ENCODE peak calls at places on chromosome 4, in nine cellular contexts. X is EH; W is tibial nerve; K is T follicular helper cell; R is HS-27A; V is iPS DF 19.7; G is activated T-cell treated with anti-CD3 and anti-CD28 coated beads for 1 hour; J is hepatocyte; D is activated CD8-positive, alpha-beta memory T cell treated with anti-CD3 and anti-CD28 coated beads for 48 hours. Z is an unnamed sample.

GRCh38 chr4:38943355-38943754 is 75.7 kb downstream of the FAM114A1 start:
- DNase-seq in X (no peak), W (no peak), K (no peak), R (no peak), V (no peak), G (no peak), J (peak), D (no peak), Z (no peak)

GRCh38 chr4:185997287-185997686 is 71.7 kb upstream of the TLR3 start:
- DNase-seq in X (no peak), W (no peak), K (no peak), R (no peak), V (no peak), G (no peak), J (no peak), D (no peak), Z (no peak)

GRCh38 chr4:119626420-119626819 is 2.2 kb downstream of the PDE5A start:
- DNase-seq in X (peak), W (no peak), K (no peak), R (no peak), V (no peak), G (no peak), J (no peak), D (no peak), Z (no peak)

GRCh38 chr4:38891051-38891738 is 23.6 kb downstream of the FAM114A1 start:
- DNase-seq in X (no peak), W (no peak), K (no peak), R (no peak), V (no peak), G (no peak), J (no peak), D (no peak), Z (no peak)

GRCh38 chr4:44722001-44722400 is 4.4 kb downstream of the GNPDA2 start:
- DNase-seq in X (no peak), W (no peak), K (no peak), R (no peak), V (no peak), G (no peak), J (no peak), D (no peak), Z (no peak)

GRCh38 chr4:27357283-27357682 is 496.6 kb downstream of the STIM2 start:
- DNase-seq in X (peak), W (no peak), K (no peak), R (no peak), V (no peak), G (no peak), J (peak), D (no peak), Z (no peak)

GRCh38 chr4:152605641-152606304 is 69.9 kb upstream of the FBXW7 start:
- DNase-seq in X (peak), W (no peak), K (no peak), R (no peak), V (no peak), G (no peak), J (peak), D (no peak), Z (no peak)

GRCh38 chr4:86872135-86872534 is 20.1 kb downstream of the C4orf36 start:
- DNase-seq in X (no peak), W (no peak), K (no peak), R (no peak), V (no peak), G (no peak), J (no peak), D (no peak), Z (no peak)

GRCh38 chr4:121668368-121669162 is 28.2 kb downstream of the ANXA5 start:
- DNase-seq in X (peak), W (no peak), K (no peak), R (peak), V (no peak), G (no peak), J (no peak), D (no peak), Z (no peak)

GRCh38 chr4:109185548-109185947 is 116.9 kb downstream of the COL25A1 start:
- DNase-seq in X (no peak), W (no peak), K (no peak), R (no peak), V (no peak), G (no peak), J (no peak), D (no peak), Z (no peak)

GRCh38 chr4:77804471-77804870 is 14.7 kb downstream of the CNOT6L start:
- DNase-seq in X (peak), W (no peak), K (no peak), R (no peak), V (no peak), G (no peak), J (no peak), D (no peak), Z (no peak)

GRCh38 chr4:39616651-39617050 is 22.0 kb downstream of the SMIM14 start:
- DNase-seq in X (peak), W (no peak), K (no peak), R (no peak), V (no peak), G (no peak), J (no peak), D (no peak), Z (no peak)

GRCh38 chr4:176583278-176583677 is 209.4 kb downstream of the VEGFC start:
- DNase-seq in X (no peak), W (no peak), K (no peak), R (no peak), V (no peak), G (no peak), J (no peak), D (no peak), Z (no peak)

GRCh38 chr4:55183926-55184599 is 58.7 kb upstream of the KDR start:
- DNase-seq in X (peak), W (no peak), K (no peak), R (peak), V (peak), G (no peak), J (peak), D (no peak), Z (no peak)

GRCh38 chr4:110071466-110071865 is 126.9 kb downstream of the ELOVL6 start:
- DNase-seq in X (no peak), W (no peak), K (no peak), R (no peak), V (no peak), G (no peak), J (no peak), D (no peak), Z (no peak)

GRCh38 chr4:139279723-139280620 is at the start of gene MGARP:
- DNase-seq in X (peak), W (no peak), K (no peak), R (no peak), V (no peak), G (peak), J (peak), D (no peak), Z (no peak)

GRCh38 chr4:166493828-166494432 is 620.9 kb downstream of the TLL1 start:
- DNase-seq in X (peak), W (no peak), K (no peak), R (no peak), V (no peak), G (no peak), J (peak), D (no peak), Z (no peak)

GRCh38 chr4:124631760-124632159 is 80.8 kb downstream of the ANKRD50 start:
- DNase-seq in X (peak), W (no peak), K (no peak), R (peak), V (no peak), G (no peak), J (peak), D (no peak), Z (no peak)

Z was measured in Karpas-422.